ENCODE peak calls at places on chromosomes 1 and 21, in seven cellular contexts. One of them, this sample, is unnamed.

GRCh38 chr1:216600730-216601426 is 122.4 kb downstream of the ESRRG start:
- DNase-seq in A549: peak
- DNase-seq in iris pigment epithelial cell: peak
- DNase-seq in HCT116: no peak
- DNase-seq in RWPE1: peak
- DNase-seq in colonic mucosa: peak
- DNase-seq in mammary epithelial cell: peak
- DNase-seq in this sample: peak

GRCh38 chr1:107640207-107640606 is 324.8 kb downstream of the VAV3 start:
- DNase-seq in A549: no peak
- DNase-seq in colonic mucosa: no peak
- DNase-seq in iris pigment epithelial cell: no peak
- DNase-seq in HCT116: no peak
- DNase-seq in RWPE1: no peak
- DNase-seq in mammary epithelial cell: no peak
- DNase-seq in this sample: no peak

GRCh38 chr1:195748969-195749368 is 859.3 kb downstream of the KCNT2 start:
- DNase-seq in colonic mucosa: no peak
- DNase-seq in mammary epithelial cell: no peak
- DNase-seq in RWPE1: no peak
- DNase-seq in A549: no peak
- DNase-seq in HCT116: no peak
- DNase-seq in iris pigment epithelial cell: no peak
- DNase-seq in this sample: no peak

GRCh38 chr1:25688390-25689119 is 72.0 kb downstream of the MAN1C1 start:
- DNase-seq in A549: no peak
- DNase-seq in colonic mucosa: peak
- DNase-seq in mammary epithelial cell: no peak
- DNase-seq in HCT116: no peak
- DNase-seq in RWPE1: no peak
- DNase-seq in iris pigment epithelial cell: no peak
- DNase-seq in this sample: no peak

GRCh38 chr1:33537885-33538284 is 65.4 kb downstream of the ZSCAN20 start:
- DNase-seq in mammary epithelial cell: no peak
- DNase-seq in A549: no peak
- DNase-seq in HCT116: no peak
- DNase-seq in iris pigment epithelial cell: no peak
- DNase-seq in colonic mucosa: no peak
- DNase-seq in RWPE1: no peak
- DNase-seq in this sample: no peak

GRCh38 chr1:227947678-227948492 is at the start of gene WNT9A:
- DNase-seq in colonic mucosa: peak
- DNase-seq in HCT116: no peak
- DNase-seq in mammary epithelial cell: peak
- DNase-seq in RWPE1: peak
- DNase-seq in iris pigment epithelial cell: peak
- DNase-seq in A549: peak
- DNase-seq in this sample: peak

GRCh38 chr1:77847621-77848080 is 40.8 kb upstream of the NEXN start:
- DNase-seq in HCT116: no peak
- DNase-seq in colonic mucosa: no peak
- DNase-seq in mammary epithelial cell: no peak
- DNase-seq in A549: no peak
- DNase-seq in iris pigment epithelial cell: no peak
- DNase-seq in RWPE1: no peak
- DNase-seq in this sample: no peak

GRCh38 chr1:59768752-59769411 is 45.9 kb upstream of the HOOK1 start:
- DNase-seq in mammary epithelial cell: peak
- DNase-seq in RWPE1: no peak
- DNase-seq in iris pigment epithelial cell: no peak
- DNase-seq in HCT116: no peak
- DNase-seq in A549: no peak
- DNase-seq in colonic mucosa: no peak
- DNase-seq in this sample: no peak

GRCh38 chr1:226479432-226479831 is 69.1 kb upstream of the STUM start:
- DNase-seq in HCT116: no peak
- DNase-seq in RWPE1: no peak
- DNase-seq in mammary epithelial cell: peak
- DNase-seq in iris pigment epithelial cell: peak
- DNase-seq in colonic mucosa: peak
- DNase-seq in A549: no peak
- DNase-seq in this sample: no peak

GRCh38 chr1:17216078-17216477 is 11.2 kb downstream of the PADI1 start:
- DNase-seq in mammary epithelial cell: no peak
- DNase-seq in HCT116: no peak
- DNase-seq in A549: no peak
- DNase-seq in colonic mucosa: no peak
- DNase-seq in RWPE1: no peak
- DNase-seq in iris pigment epithelial cell: no peak
- DNase-seq in this sample: no peak

GRCh38 chr1:221089273-221089672 is 210.0 kb downstream of the HLX start:
- DNase-seq in colonic mucosa: no peak
- DNase-seq in RWPE1: no peak
- DNase-seq in mammary epithelial cell: no peak
- DNase-seq in A549: peak
- DNase-seq in iris pigment epithelial cell: peak
- DNase-seq in HCT116: no peak
- DNase-seq in this sample: no peak

GRCh38 chr1:1898246-1898933 is 7.5 kb upstream of the GNB1 start:
- DNase-seq in A549: no peak
- DNase-seq in RWPE1: no peak
- DNase-seq in mammary epithelial cell: no peak
- DNase-seq in colonic mucosa: no peak
- DNase-seq in HCT116: no peak
- DNase-seq in iris pigment epithelial cell: no peak
- DNase-seq in this sample: no peak

GRCh38 chr1:201376464-201377374 is 761 bp downstream of the TNNT2 start:
- DNase-seq in iris pigment epithelial cell: peak
- DNase-seq in colonic mucosa: peak
- DNase-seq in A549: peak
- DNase-seq in RWPE1: peak
- DNase-seq in mammary epithelial cell: peak
- DNase-seq in HCT116: peak
- DNase-seq in this sample: peak

GRCh38 chr1:54493608-54494007 is 54.4 kb upstream of the ACOT11 start:
- DNase-seq in iris pigment epithelial cell: peak
- DNase-seq in HCT116: no peak
- DNase-seq in A549: no peak
- DNase-seq in colonic mucosa: no peak
- DNase-seq in RWPE1: peak
- DNase-seq in mammary epithelial cell: peak
- DNase-seq in this sample: no peak

GRCh38 chr1:55250399-55251075 is 35.4 kb upstream of the USP24 start:
- DNase-seq in RWPE1: no peak
- DNase-seq in mammary epithelial cell: no peak
- DNase-seq in HCT116: no peak
- DNase-seq in A549: no peak
- DNase-seq in iris pigment epithelial cell: no peak
- DNase-seq in colonic mucosa: no peak
- DNase-seq in this sample: no peak

GRCh38 chr1:230860617-230861384 is 7.5 kb downstream of the C1orf198 start:
- DNase-seq in RWPE1: no peak
- DNase-seq in iris pigment epithelial cell: no peak
- DNase-seq in A549: no peak
- DNase-seq in mammary epithelial cell: no peak
- DNase-seq in HCT116: no peak
- DNase-seq in colonic mucosa: no peak
- DNase-seq in this sample: no peak

GRCh38 chr1:7150951-7151350 is 365.7 kb downstream of the CAMTA1 start:
- DNase-seq in colonic mucosa: no peak
- DNase-seq in mammary epithelial cell: no peak
- DNase-seq in HCT116: no peak
- DNase-seq in iris pigment epithelial cell: no peak
- DNase-seq in RWPE1: no peak
- DNase-seq in A549: no peak
- DNase-seq in this sample: no peak

GRCh38 chr1:6464915-6465314 is 1.1 kb downstream of the TNFRSF25 start:
- DNase-seq in colonic mucosa: no peak
- DNase-seq in iris pigment epithelial cell: no peak
- DNase-seq in mammary epithelial cell: no peak
- DNase-seq in RWPE1: no peak
- DNase-seq in A549: no peak
- DNase-seq in HCT116: no peak
- DNase-seq in this sample: no peak

GRCh38 chr1:119368556-119368955 is at the start of gene HAO2:
- DNase-seq in mammary epithelial cell: no peak
- DNase-seq in RWPE1: no peak
- DNase-seq in HCT116: no peak
- DNase-seq in iris pigment epithelial cell: no peak
- DNase-seq in colonic mucosa: no peak
- DNase-seq in A549: no peak
- DNase-seq in this sample: no peak

GRCh38 chr1:31639543-31639942 is 5.1 kb downstream of the PEF1 start:
- DNase-seq in A549: no peak
- DNase-seq in mammary epithelial cell: peak
- DNase-seq in RWPE1: peak
- DNase-seq in HCT116: no peak
- DNase-seq in iris pigment epithelial cell: peak
- DNase-seq in colonic mucosa: no peak
- DNase-seq in this sample: no peak

GRCh38 chr1:89598450-89599331 is 34.2 kb upstream of the LRRC8C start:
- DNase-seq in mammary epithelial cell: peak
- DNase-seq in colonic mucosa: no peak
- DNase-seq in A549: peak
- DNase-seq in HCT116: peak
- DNase-seq in RWPE1: peak
- DNase-seq in iris pigment epithelial cell: peak
- DNase-seq in this sample: peak

GRCh38 chr1:108521990-108522393 is 37.9 kb upstream of the EEIG2 start:
- DNase-seq in iris pigment epithelial cell: peak
- DNase-seq in colonic mucosa: no peak
- DNase-seq in RWPE1: no peak
- DNase-seq in mammary epithelial cell: no peak
- DNase-seq in HCT116: no peak
- DNase-seq in A549: no peak
- DNase-seq in this sample: no peak

GRCh38 chr21:36385909-36386642 is 884 bp downstream of the CHAF1B start:
- DNase-seq in mammary epithelial cell: peak
- DNase-seq in iris pigment epithelial cell: peak
- DNase-seq in RWPE1: no peak
- DNase-seq in A549: no peak
- DNase-seq in colonic mucosa: no peak
- DNase-seq in HCT116: no peak
- DNase-seq in this sample: peak

GRCh38 chr1:228074954-228075730 is 7.4 kb upstream of the ARF1 start:
- DNase-seq in colonic mucosa: no peak
- DNase-seq in RWPE1: no peak
- DNase-seq in iris pigment epithelial cell: no peak
- DNase-seq in mammary epithelial cell: no peak
- DNase-seq in A549: no peak
- DNase-seq in HCT116: no peak
- DNase-seq in this sample: no peak

GRCh38 chr1:14825396-14825795 is 226.9 kb downstream of the KAZN start:
- DNase-seq in HCT116: no peak
- DNase-seq in mammary epithelial cell: no peak
- DNase-seq in RWPE1: no peak
- DNase-seq in iris pigment epithelial cell: no peak
- DNase-seq in colonic mucosa: no peak
- DNase-seq in A549: no peak
- DNase-seq in this sample: no peak

GRCh38 chr21:45404726-45405270 is at the start of gene COL18A1:
- DNase-seq in RWPE1: peak
- DNase-seq in HCT116: no peak
- DNase-seq in mammary epithelial cell: peak
- DNase-seq in colonic mucosa: no peak
- DNase-seq in A549: peak
- DNase-seq in iris pigment epithelial cell: no peak
- DNase-seq in this sample: peak

GRCh38 chr1:160550572-160551034 is 27.5 kb upstream of the SLAMF6 start:
- DNase-seq in iris pigment epithelial cell: no peak
- DNase-seq in RWPE1: no peak
- DNase-seq in mammary epithelial cell: no peak
- DNase-seq in colonic mucosa: no peak
- DNase-seq in HCT116: no peak
- DNase-seq in A549: no peak
- DNase-seq in this sample: no peak

GRCh38 chr1:170687625-170688024 is 23.7 kb downstream of the PRRX1 start:
- DNase-seq in iris pigment epithelial cell: no peak
- DNase-seq in RWPE1: no peak
- DNase-seq in A549: no peak
- DNase-seq in HCT116: no peak
- DNase-seq in mammary epithelial cell: no peak
- DNase-seq in colonic mucosa: no peak
- DNase-seq in this sample: no peak

This sample was measured in HuH-7.5.